ENCODE peak calls at places on chromosomes 3 and 15, in ten cellular contexts. C is endothelial cell, Q is stomach, F is psoas muscle, U is cardiac muscle cell, I is progenitor cell of endocrine pancreas, H is astrocyte of the cerebellum, L is GM06990, D is HFFc6, S is right atrium auricular region. A is an unnamed sample.
A peak's percentile ranks its signal among the peaks of the same experiment; 100 is the strongest.

GRCh38 chr3:142888099-142888483 is 792 bp downstream of the PCOLCE2 start:
- DNase-seq in H (peak; percentile 11), S (peak; percentile 74), F (no peak), C (peak; percentile 26), I (no peak), Q (no peak), L (no peak), D (no peak), U (peak; percentile 46), A (no peak)

GRCh38 chr3:99023590-99024192 is 122.2 kb upstream of the DCBLD2 start:
- DNase-seq in D (peak; percentile 29), L (no peak), H (peak; percentile 36), U (peak; percentile 48), C (peak; percentile 9), I (no peak), F (no peak), S (no peak), Q (no peak), A (peak; percentile 12)

GRCh38 chr15:33098082-33099058 is 96.1 kb downstream of the FMN1 start:
- DNase-seq in F (no peak), U (no peak), Q (no peak), I (no peak), L (no peak), C (no peak), S (no peak), H (peak; percentile 15), D (peak; percentile 80), A (peak; percentile 62)

GRCh38 chr3:25045291-25045690 is 382.8 kb upstream of the RARB start:
- DNase-seq in L (no peak), I (no peak), C (peak; percentile 11), Q (no peak), U (peak; percentile 54), H (no peak), S (no peak), D (no peak), F (no peak), A (no peak)

GRCh38 chr3:5160926-5161858 is 26.3 kb upstream of the EDEM1 start:
- DNase-seq in C (no peak), L (no peak), Q (no peak), I (no peak), U (peak; percentile 6), D (peak; percentile 19), S (no peak), F (no peak), H (no peak), A (no peak)

GRCh38 chr3:130539005-130539404 is 22.0 kb downstream of the COL6A6 start:
- DNase-seq in Q (peak; percentile 39), D (no peak), C (peak; percentile 63), L (no peak), H (no peak), F (no peak), S (no peak), U (peak; percentile 65), I (no peak), A (peak; percentile 14)

GRCh38 chr3:140834266-140835037 is 107.2 kb upstream of the SLC25A36 start:
- DNase-seq in F (no peak), L (no peak), H (no peak), I (no peak), U (no peak), Q (no peak), C (no peak), S (no peak), D (no peak), A (no peak)

GRCh38 chr15:91263632-91264477 is 163.8 kb downstream of the SV2B start:
- DNase-seq in U (no peak), L (no peak), F (peak; percentile 76), Q (no peak), I (no peak), S (peak; percentile 93), H (no peak), D (peak; percentile 14), C (no peak), A (no peak)

GRCh38 chr3:134260984-134261383 is 10.3 kb upstream of the RYK start:
- DNase-seq in L (no peak), U (no peak), C (no peak), I (no peak), S (no peak), F (no peak), D (no peak), Q (no peak), H (no peak), A (no peak)

GRCh38 chr15:85289677-85290365 is 90.6 kb upstream of the AKAP13 start:
- DNase-seq in I (no peak), D (peak; percentile 25), Q (peak; percentile 81), H (no peak), S (no peak), L (no peak), U (peak; percentile 59), F (peak; percentile 28), C (peak; percentile 31), A (peak; percentile 11)

GRCh38 chr15:58420579-58421043 is 11.2 kb upstream of the LIPC start:
- DNase-seq in C (no peak), S (no peak), I (no peak), H (no peak), D (no peak), L (peak; percentile 52), U (no peak), F (no peak), Q (no peak), A (no peak)

GRCh38 chr3:111012388-111013248 is 59.0 kb upstream of the NECTIN3 start:
- DNase-seq in C (peak; percentile 22), I (no peak), H (no peak), U (peak; percentile 25), D (no peak), F (no peak), Q (no peak), L (no peak), S (no peak), A (no peak)
- TF ChIP-seq CTCF in C (no peak), I (peak; percentile 34), H (no peak), U (peak; percentile 20), D (no peak), F (no peak), Q (no peak), L (no peak), S (no peak), A (no peak)

DNA sequence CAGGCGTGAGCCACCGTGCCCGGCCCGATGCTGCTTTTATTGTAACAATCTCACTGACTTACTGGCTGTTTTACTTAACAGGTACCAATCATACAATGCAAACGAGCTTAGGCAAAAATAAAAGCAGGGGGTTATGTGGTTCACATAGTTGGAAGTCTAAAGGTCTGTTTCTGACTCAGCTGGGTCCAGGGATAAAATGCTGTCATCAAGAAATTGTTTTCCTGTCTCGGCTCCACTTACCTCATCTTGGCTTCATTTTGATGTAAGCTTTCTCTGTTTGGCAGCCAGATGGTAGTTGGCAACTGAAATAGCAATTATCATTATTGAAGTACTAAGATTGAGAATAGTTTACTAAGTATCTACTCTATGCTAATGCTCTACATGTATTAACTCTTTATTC is 36.8 kb upstream of the CNTN3 start:
- DNase-seq in L (no peak), C (no peak), I (no peak), S (no peak), U (no peak), H (no peak), D (no peak), F (no peak), Q (no peak), A (no peak)
- TF ChIP-seq CTCF in L (no peak), C (no peak), I (no peak), S (no peak), U (no peak), H (no peak), D (no peak), F (no peak), Q (no peak), A (no peak)

GRCh38 chr15:100934735-100935134 is 15.6 kb downstream of the LRRK1 start:
- DNase-seq in L (no peak), U (no peak), I (no peak), D (peak; percentile 37), C (no peak), Q (no peak), S (no peak), F (no peak), H (no peak), A (no peak)
- TF ChIP-seq CTCF in L (peak; percentile 28), U (no peak), I (no peak), D (peak; percentile 42), C (no peak), Q (no peak), S (no peak), F (no peak), H (peak; percentile 28), A (no peak)

GRCh38 chr3:16378920-16379319 is 113.9 kb downstream of the OXNAD1 start:
- DNase-seq in U (no peak), L (peak; percentile 66), F (no peak), Q (no peak), C (no peak), I (no peak), H (no peak), D (peak; percentile 64), S (no peak), A (no peak)

GRCh38 chr3:16379838-16380237 is 114.8 kb downstream of the OXNAD1 start:
- DNase-seq in I (no peak), U (no peak), H (no peak), L (no peak), F (no peak), Q (no peak), S (no peak), D (no peak), C (no peak), A (no peak)

GRCh38 chr3:16377196-16377595 is 112.2 kb downstream of the OXNAD1 start:
- DNase-seq in L (peak; percentile 48), Q (no peak), F (no peak), U (no peak), C (no peak), S (no peak), I (no peak), D (no peak), H (no peak), A (no peak)

GRCh38 chr3:16378415-16378814 is 113.4 kb downstream of the OXNAD1 start:
- DNase-seq in S (no peak), U (no peak), I (no peak), H (no peak), Q (no peak), D (peak; percentile 8), C (no peak), F (no peak), L (no peak), A (no peak)

DNA sequence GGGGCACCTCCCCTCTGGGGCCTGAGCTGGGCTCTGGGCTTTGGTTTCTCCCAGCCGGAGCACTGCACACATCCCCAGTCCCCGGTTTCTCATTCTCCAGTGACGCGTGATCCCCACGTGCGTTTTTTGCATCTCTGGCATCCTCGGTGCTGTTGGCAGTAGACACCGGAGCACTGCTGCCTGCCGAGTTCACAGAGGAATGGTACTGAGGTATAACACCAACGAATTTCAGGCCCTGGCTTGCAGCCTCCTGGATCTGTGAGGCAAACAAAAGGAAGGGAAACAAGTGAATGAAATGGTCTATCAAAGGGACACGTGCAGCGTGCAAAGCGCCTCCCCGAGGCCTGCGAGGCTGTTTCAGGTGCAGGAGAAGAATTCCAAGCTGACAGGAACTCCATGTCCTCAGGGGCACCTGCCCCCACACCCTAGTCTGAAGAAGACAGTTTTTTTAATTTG is 112.9 kb downstream of the OXNAD1 start:
- DNase-seq in H (no peak), Q (no peak), C (no peak), L (no peak), D (no peak), S (no peak), I (no peak), U (no peak), F (no peak), A (no peak)
- TF ChIP-seq CTCF in H (no peak), Q (no peak), C (no peak), L (peak; percentile 18), D (no peak), S (no peak), I (no peak), U (no peak), F (peak; percentile 39), A (no peak)

GRCh38 chr3:126490619-126491018 is 14.9 kb upstream of the ZXDC start:
- DNase-seq in H (no peak), D (no peak), U (no peak), Q (no peak), F (no peak), L (no peak), C (no peak), S (no peak), I (no peak), A (no peak)
- TF ChIP-seq CTCF in H (no peak), D (no peak), U (no peak), Q (no peak), F (no peak), L (no peak), C (no peak), S (no peak), I (peak; percentile 36), A (no peak)